ENCODE peak calls at places on chromosome 10, in eight cellular contexts. One of them, this sample, is unnamed.

GRCh38 chr10:101106351-101106750 is 24.7 kb upstream of the TLX1 start:
- DNase-seq in mammary epithelial cell: no peak
- DNase-seq in foreskin keratinocyte: no peak
- DNase-seq in A549: no peak
- DNase-seq in stimulated activated naive CD8-positive, alpha-beta T cell treated with anti-CD3 and anti-CD28 coated beads, Interleukin-15, amount 100 ng/mL, for 72 hours: no peak
- DNase-seq in BE2C: no peak
- DNase-seq in bronchial epithelial cell: no peak
- DNase-seq in HT1080: no peak
- DNase-seq in this sample: no peak

GRCh38 chr10:93554760-93555432 is 11.6 kb upstream of the FFAR4 start:
- DNase-seq in BE2C: peak
- DNase-seq in A549: peak
- DNase-seq in foreskin keratinocyte: no peak
- DNase-seq in stimulated activated naive CD8-positive, alpha-beta T cell treated with anti-CD3 and anti-CD28 coated beads, Interleukin-15, amount 100 ng/mL, for 72 hours: peak
- DNase-seq in bronchial epithelial cell: peak
- DNase-seq in mammary epithelial cell: peak
- DNase-seq in HT1080: peak
- DNase-seq in this sample: peak

GRCh38 chr10:18829259-18829658 is 170.0 kb downstream of the ARL5B start:
- DNase-seq in stimulated activated naive CD8-positive, alpha-beta T cell treated with anti-CD3 and anti-CD28 coated beads, Interleukin-15, amount 100 ng/mL, for 72 hours: no peak
- DNase-seq in bronchial epithelial cell: no peak
- DNase-seq in HT1080: no peak
- DNase-seq in A549: no peak
- DNase-seq in mammary epithelial cell: no peak
- DNase-seq in foreskin keratinocyte: no peak
- DNase-seq in BE2C: no peak
- DNase-seq in this sample: no peak

GRCh38 chr10:132880148-132880981 is 62.0 kb downstream of the CFAP46 start:
- DNase-seq in A549: no peak
- DNase-seq in HT1080: no peak
- DNase-seq in stimulated activated naive CD8-positive, alpha-beta T cell treated with anti-CD3 and anti-CD28 coated beads, Interleukin-15, amount 100 ng/mL, for 72 hours: no peak
- DNase-seq in mammary epithelial cell: no peak
- DNase-seq in bronchial epithelial cell: no peak
- DNase-seq in BE2C: no peak
- DNase-seq in foreskin keratinocyte: no peak
- DNase-seq in this sample: no peak

GRCh38 chr10:91901784-91902677 is 7.3 kb downstream of the FGFBP3 start:
- DNase-seq in bronchial epithelial cell: peak
- DNase-seq in HT1080: peak
- DNase-seq in foreskin keratinocyte: peak
- DNase-seq in stimulated activated naive CD8-positive, alpha-beta T cell treated with anti-CD3 and anti-CD28 coated beads, Interleukin-15, amount 100 ng/mL, for 72 hours: peak
- DNase-seq in A549: peak
- DNase-seq in BE2C: no peak
- DNase-seq in mammary epithelial cell: peak
- DNase-seq in this sample: no peak

GRCh38 chr10:129191848-129192247 is 275.2 kb upstream of the MGMT start:
- DNase-seq in stimulated activated naive CD8-positive, alpha-beta T cell treated with anti-CD3 and anti-CD28 coated beads, Interleukin-15, amount 100 ng/mL, for 72 hours: no peak
- DNase-seq in bronchial epithelial cell: no peak
- DNase-seq in A549: no peak
- DNase-seq in mammary epithelial cell: no peak
- DNase-seq in foreskin keratinocyte: no peak
- DNase-seq in HT1080: no peak
- DNase-seq in BE2C: no peak
- DNase-seq in this sample: no peak

GRCh38 chr10:110020265-110020664 is 12.5 kb downstream of the ADD3 start:
- DNase-seq in A549: no peak
- DNase-seq in foreskin keratinocyte: no peak
- DNase-seq in stimulated activated naive CD8-positive, alpha-beta T cell treated with anti-CD3 and anti-CD28 coated beads, Interleukin-15, amount 100 ng/mL, for 72 hours: no peak
- DNase-seq in bronchial epithelial cell: no peak
- DNase-seq in mammary epithelial cell: no peak
- DNase-seq in BE2C: peak
- DNase-seq in HT1080: no peak
- DNase-seq in this sample: no peak

GRCh38 chr10:71260622-71261325 is 48.4 kb downstream of the UNC5B start:
- DNase-seq in BE2C: peak
- DNase-seq in HT1080: peak
- DNase-seq in foreskin keratinocyte: no peak
- DNase-seq in stimulated activated naive CD8-positive, alpha-beta T cell treated with anti-CD3 and anti-CD28 coated beads, Interleukin-15, amount 100 ng/mL, for 72 hours: no peak
- DNase-seq in mammary epithelial cell: peak
- DNase-seq in bronchial epithelial cell: peak
- DNase-seq in A549: no peak
- DNase-seq in this sample: no peak

GRCh38 chr10:10785627-10786333 is 231.9 kb upstream of the CELF2 start:
- DNase-seq in A549: no peak
- DNase-seq in BE2C: no peak
- DNase-seq in mammary epithelial cell: peak
- DNase-seq in foreskin keratinocyte: peak
- DNase-seq in stimulated activated naive CD8-positive, alpha-beta T cell treated with anti-CD3 and anti-CD28 coated beads, Interleukin-15, amount 100 ng/mL, for 72 hours: no peak
- DNase-seq in HT1080: peak
- DNase-seq in bronchial epithelial cell: peak
- DNase-seq in this sample: no peak

GRCh38 chr10:30186371-30186875 is 127.0 kb upstream of the JCAD start:
- DNase-seq in stimulated activated naive CD8-positive, alpha-beta T cell treated with anti-CD3 and anti-CD28 coated beads, Interleukin-15, amount 100 ng/mL, for 72 hours: no peak
- DNase-seq in A549: no peak
- DNase-seq in mammary epithelial cell: no peak
- DNase-seq in BE2C: no peak
- DNase-seq in bronchial epithelial cell: no peak
- DNase-seq in foreskin keratinocyte: no peak
- DNase-seq in HT1080: no peak
- DNase-seq in this sample: peak

GRCh38 chr10:7288060-7288690 is 122.7 kb downstream of the SFMBT2 start:
- DNase-seq in HT1080: no peak
- DNase-seq in foreskin keratinocyte: no peak
- DNase-seq in BE2C: no peak
- DNase-seq in stimulated activated naive CD8-positive, alpha-beta T cell treated with anti-CD3 and anti-CD28 coated beads, Interleukin-15, amount 100 ng/mL, for 72 hours: no peak
- DNase-seq in A549: peak
- DNase-seq in bronchial epithelial cell: no peak
- DNase-seq in mammary epithelial cell: no peak
- DNase-seq in this sample: no peak

GRCh38 chr10:63438506-63439498 is 27.0 kb downstream of the JMJD1C start:
- DNase-seq in mammary epithelial cell: no peak
- DNase-seq in bronchial epithelial cell: no peak
- DNase-seq in HT1080: no peak
- DNase-seq in foreskin keratinocyte: no peak
- DNase-seq in stimulated activated naive CD8-positive, alpha-beta T cell treated with anti-CD3 and anti-CD28 coated beads, Interleukin-15, amount 100 ng/mL, for 72 hours: no peak
- DNase-seq in A549: no peak
- DNase-seq in BE2C: no peak
- DNase-seq in this sample: no peak

GRCh38 chr10:32056136-32057040 is at the start of gene KIF5B:
- DNase-seq in BE2C: peak
- DNase-seq in mammary epithelial cell: peak
- DNase-seq in stimulated activated naive CD8-positive, alpha-beta T cell treated with anti-CD3 and anti-CD28 coated beads, Interleukin-15, amount 100 ng/mL, for 72 hours: peak
- DNase-seq in HT1080: peak
- DNase-seq in bronchial epithelial cell: peak
- DNase-seq in foreskin keratinocyte: no peak
- DNase-seq in A549: peak
- DNase-seq in this sample: peak

GRCh38 chr10:6114758-6115410 is 26.1 kb downstream of the RBM17 start:
- DNase-seq in mammary epithelial cell: no peak
- DNase-seq in HT1080: no peak
- DNase-seq in stimulated activated naive CD8-positive, alpha-beta T cell treated with anti-CD3 and anti-CD28 coated beads, Interleukin-15, amount 100 ng/mL, for 72 hours: no peak
- DNase-seq in A549: peak
- DNase-seq in foreskin keratinocyte: no peak
- DNase-seq in bronchial epithelial cell: peak
- DNase-seq in BE2C: no peak
- DNase-seq in this sample: no peak

GRCh38 chr10:115963848-115964247 is 309.2 kb downstream of the GFRA1 start:
- DNase-seq in BE2C: no peak
- DNase-seq in bronchial epithelial cell: no peak
- DNase-seq in A549: no peak
- DNase-seq in HT1080: peak
- DNase-seq in foreskin keratinocyte: peak
- DNase-seq in mammary epithelial cell: no peak
- DNase-seq in stimulated activated naive CD8-positive, alpha-beta T cell treated with anti-CD3 and anti-CD28 coated beads, Interleukin-15, amount 100 ng/mL, for 72 hours: no peak
- DNase-seq in this sample: no peak

GRCh38 chr10:1289591-1289990 is 233.4 kb downstream of the WDR37 start:
- DNase-seq in mammary epithelial cell: peak
- DNase-seq in A549: no peak
- DNase-seq in bronchial epithelial cell: peak
- DNase-seq in stimulated activated naive CD8-positive, alpha-beta T cell treated with anti-CD3 and anti-CD28 coated beads, Interleukin-15, amount 100 ng/mL, for 72 hours: no peak
- DNase-seq in foreskin keratinocyte: peak
- DNase-seq in BE2C: no peak
- DNase-seq in HT1080: peak
- DNase-seq in this sample: no peak

GRCh38 chr10:129901389-129902045 is 62.6 kb downstream of the EBF3 start:
- DNase-seq in A549: no peak
- DNase-seq in mammary epithelial cell: no peak
- DNase-seq in foreskin keratinocyte: no peak
- DNase-seq in bronchial epithelial cell: no peak
- DNase-seq in HT1080: no peak
- DNase-seq in stimulated activated naive CD8-positive, alpha-beta T cell treated with anti-CD3 and anti-CD28 coated beads, Interleukin-15, amount 100 ng/mL, for 72 hours: no peak
- DNase-seq in BE2C: no peak
- DNase-seq in this sample: no peak

GRCh38 chr10:31322647-31323046 is 3.6 kb downstream of the ZEB1 start:
- DNase-seq in stimulated activated naive CD8-positive, alpha-beta T cell treated with anti-CD3 and anti-CD28 coated beads, Interleukin-15, amount 100 ng/mL, for 72 hours: no peak
- DNase-seq in mammary epithelial cell: no peak
- DNase-seq in bronchial epithelial cell: no peak
- DNase-seq in HT1080: no peak
- DNase-seq in A549: peak
- DNase-seq in BE2C: no peak
- DNase-seq in foreskin keratinocyte: no peak
- DNase-seq in this sample: no peak

GRCh38 chr10:90197766-90198165 is 496.4 kb downstream of the KIF20B start:
- DNase-seq in HT1080: peak
- DNase-seq in foreskin keratinocyte: no peak
- DNase-seq in stimulated activated naive CD8-positive, alpha-beta T cell treated with anti-CD3 and anti-CD28 coated beads, Interleukin-15, amount 100 ng/mL, for 72 hours: no peak
- DNase-seq in A549: no peak
- DNase-seq in mammary epithelial cell: peak
- DNase-seq in BE2C: no peak
- DNase-seq in bronchial epithelial cell: peak
- DNase-seq in this sample: no peak

GRCh38 chr10:112801748-112802147 is 148.3 kb upstream of the TCF7L2 start:
- DNase-seq in BE2C: no peak
- DNase-seq in stimulated activated naive CD8-positive, alpha-beta T cell treated with anti-CD3 and anti-CD28 coated beads, Interleukin-15, amount 100 ng/mL, for 72 hours: no peak
- DNase-seq in mammary epithelial cell: no peak
- DNase-seq in A549: peak
- DNase-seq in HT1080: no peak
- DNase-seq in bronchial epithelial cell: no peak
- DNase-seq in foreskin keratinocyte: no peak
- DNase-seq in this sample: no peak

GRCh38 chr10:3066317-3066931 is 924 bp upstream of the PFKP start:
- DNase-seq in BE2C: no peak
- DNase-seq in stimulated activated naive CD8-positive, alpha-beta T cell treated with anti-CD3 and anti-CD28 coated beads, Interleukin-15, amount 100 ng/mL, for 72 hours: no peak
- DNase-seq in mammary epithelial cell: no peak
- DNase-seq in bronchial epithelial cell: no peak
- DNase-seq in A549: no peak
- DNase-seq in foreskin keratinocyte: no peak
- DNase-seq in HT1080: no peak
- DNase-seq in this sample: no peak

GRCh38 chr10:921471-922414 is 9.8 kb downstream of the LARP4B start:
- DNase-seq in bronchial epithelial cell: peak
- DNase-seq in stimulated activated naive CD8-positive, alpha-beta T cell treated with anti-CD3 and anti-CD28 coated beads, Interleukin-15, amount 100 ng/mL, for 72 hours: no peak
- DNase-seq in BE2C: no peak
- DNase-seq in mammary epithelial cell: peak
- DNase-seq in foreskin keratinocyte: no peak
- DNase-seq in A549: no peak
- DNase-seq in HT1080: peak
- DNase-seq in this sample: no peak

This sample was measured in HuH-7.5.